ENCODE peak calls at places on chromosomes 3 and 15, in five cellular contexts. H is K562, G is A549, A is nucleus accumbens, S is astrocyte of the cerebellum. F is an unnamed sample.

GRCh38 chr3:20023663-20024417 is 11.8 kb upstream of the PP2D1 start:
- DNase-seq in A (no peak), S (no peak), G (no peak), H (peak; percentile 77), F (no peak)

GRCh38 chr3:177776656-177777055 is 579.4 kb upstream of the TBL1XR1 start:
- DNase-seq in A (no peak), H (no peak), G (no peak), S (peak; percentile 98), F (peak; percentile 94)

GRCh38 chr3:104547040-104547439 is 819.7 kb upstream of the ALCAM start:
- DNase-seq in G (no peak), H (no peak), S (no peak), A (no peak), F (no peak)

GRCh38 chr3:107367353-107367752 is 9.9 kb upstream of the CCDC54 start:
- DNase-seq in G (peak; percentile 28), H (peak; percentile 65), S (peak; percentile 57), A (no peak), F (peak; percentile 32)

GRCh38 chr3:47323431-47324277 is 40.9 kb downstream of the KLHL18 start:
- DNase-seq in S (no peak), G (no peak), A (no peak), H (peak; percentile 63), F (no peak)

GRCh38 chr3:107604057-107604802 is 81.5 kb downstream of the BBX start:
- DNase-seq in A (no peak), S (no peak), G (no peak), H (no peak), F (no peak)

GRCh38 chr15:41115088-41115651 is 910 bp downstream of the INO80 start:
- DNase-seq in A (no peak), S (peak; percentile 69), G (no peak), H (no peak), F (no peak)

GRCh38 chr3:51156147-51156546 is 228.9 kb upstream of the MANF start:
- DNase-seq in A (no peak), G (no peak), S (no peak), H (no peak), F (no peak)

GRCh38 chr3:42697326-42698051 is 5.1 kb downstream of the HHATL start:
- DNase-seq in S (no peak), H (no peak), G (no peak), A (no peak), F (no peak)

GRCh38 chr3:173876476-173876875 is 478.9 kb downstream of the NLGN1 start:
- DNase-seq in G (no peak), S (no peak), A (no peak), H (no peak), F (no peak)

GRCh38 chr3:169945313-169945712 is 21.3 kb upstream of the SEC62 start:
- DNase-seq in A (no peak), G (no peak), S (no peak), H (peak; percentile 83), F (no peak)

GRCh38 chr3:39216176-39216790 is 23.9 kb upstream of the XIRP1 start:
- DNase-seq in A (no peak), G (no peak), S (no peak), H (no peak), F (no peak)

GRCh38 chr3:64612916-64613526 is 74.8 kb downstream of the ADAMTS9 start:
- DNase-seq in H (no peak), S (no peak), G (no peak), A (no peak), F (no peak)